ENCODE peak calls at places on chromosomes 12 and 14, in four cellular contexts. One of them, this sample, is unnamed.

GRCh38 chr12:64682572-64683277 is 72.4 kb downstream of the RASSF3 start:
- DNase-seq in heart right ventricle: no peak
- DNase-seq in AG09319: no peak
- DNase-seq in GM03348: peak
- DNase-seq in this sample: peak

GRCh38 chr14:100062602-100063001 is 2.6 kb upstream of the EVL start:
- DNase-seq in AG09319: no peak
- DNase-seq in GM03348: no peak
- DNase-seq in heart right ventricle: no peak
- DNase-seq in this sample: no peak

GRCh38 chr14:52325126-52325525 is 11.0 kb downstream of the PTGER2 start:
- DNase-seq in heart right ventricle: no peak
- DNase-seq in AG09319: no peak
- DNase-seq in GM03348: no peak
- DNase-seq in this sample: no peak

GRCh38 chr12:62435337-62436163 is 31.1 kb upstream of the MON2 start:
- DNase-seq in GM03348: peak
- DNase-seq in AG09319: peak
- DNase-seq in heart right ventricle: peak
- DNase-seq in this sample: peak

GRCh38 chr14:51638071-51638944 is 13.4 kb upstream of the FRMD6 start:
- DNase-seq in GM03348: peak
- DNase-seq in heart right ventricle: no peak
- DNase-seq in AG09319: no peak
- DNase-seq in this sample: no peak

GRCh38 chr14:95157987-95158712 is 821 bp upstream of the DICER1 start:
- DNase-seq in AG09319: no peak
- DNase-seq in GM03348: peak
- DNase-seq in heart right ventricle: no peak
- DNase-seq in this sample: no peak

GRCh38 chr12:76883151-76883550 is 4.3 kb upstream of the CSRP2 start:
- DNase-seq in AG09319: no peak
- DNase-seq in heart right ventricle: no peak
- DNase-seq in GM03348: peak
- DNase-seq in this sample: no peak

GRCh38 chr14:60311417-60311816 is 62.4 kb downstream of the PPM1A start:
- DNase-seq in AG09319: peak
- DNase-seq in heart right ventricle: no peak
- DNase-seq in GM03348: no peak
- DNase-seq in this sample: no peak

GRCh38 chr14:93301821-93302447 is 30.9 kb downstream of the BTBD7 start:
- DNase-seq in AG09319: no peak
- DNase-seq in GM03348: no peak
- DNase-seq in heart right ventricle: no peak
- DNase-seq in this sample: no peak

GRCh38 chr12:24404086-24404815 is 454.8 kb upstream of the SOX5 start:
- DNase-seq in heart right ventricle: no peak
- DNase-seq in AG09319: no peak
- DNase-seq in GM03348: no peak
- DNase-seq in this sample: no peak

GRCh38 chr12:386651-387050 is 2.5 kb downstream of the KDM5A start:
- DNase-seq in AG09319: no peak
- DNase-seq in heart right ventricle: no peak
- DNase-seq in GM03348: peak
- DNase-seq in this sample: no peak

GRCh38 chr12:57110189-57111045 is 745 bp downstream of the STAT6 start:
- DNase-seq in AG09319: no peak
- DNase-seq in GM03348: peak
- DNase-seq in heart right ventricle: peak
- DNase-seq in this sample: no peak

GRCh38 chr12:11635341-11635740 is 14.1 kb upstream of the ETV6 start:
- DNase-seq in heart right ventricle: no peak
- DNase-seq in GM03348: no peak
- DNase-seq in AG09319: no peak
- DNase-seq in this sample: no peak

GRCh38 chr12:53955036-53955775 is 503 bp downstream of the HOXC12 start:
- DNase-seq in heart right ventricle: no peak
- DNase-seq in GM03348: no peak
- DNase-seq in AG09319: no peak
- DNase-seq in this sample: no peak

GRCh38 chr12:29043069-29043468 is 106.0 kb upstream of the FAR2 start:
- DNase-seq in GM03348: no peak
- DNase-seq in AG09319: peak
- DNase-seq in heart right ventricle: no peak
- DNase-seq in this sample: no peak

GRCh38 chr12:17810399-17810798 is 279.6 kb downstream of the RERGL start:
- DNase-seq in GM03348: no peak
- DNase-seq in AG09319: no peak
- DNase-seq in heart right ventricle: no peak
- DNase-seq in this sample: no peak

GRCh38 chr12:77599782-77600491 is 230.8 kb upstream of the NAV3 start:
- DNase-seq in AG09319: no peak
- DNase-seq in GM03348: no peak
- DNase-seq in heart right ventricle: no peak
- DNase-seq in this sample: no peak

GRCh38 chr12:12563529-12563928 is 866 bp upstream of the DUSP16 start:
- DNase-seq in heart right ventricle: no peak
- DNase-seq in AG09319: no peak
- DNase-seq in GM03348: no peak
- DNase-seq in this sample: no peak

GRCh38 chr14:66982247-66982646 is 207.0 kb upstream of the GARIN2 start:
- DNase-seq in AG09319: peak
- DNase-seq in heart right ventricle: no peak
- DNase-seq in GM03348: peak
- DNase-seq in this sample: no peak

GRCh38 chr12:12810507-12811143 is 2.5 kb upstream of the DDX47 start:
- DNase-seq in GM03348: no peak
- DNase-seq in heart right ventricle: no peak
- DNase-seq in AG09319: no peak
- DNase-seq in this sample: peak

This sample was measured in right atrium auricular region.